ENCODE peak calls at places on chromosomes 7 and 10, in seven cellular contexts. One of them, this sample, is unnamed.

GRCh38 chr7:134452419-134452827 is 6.5 kb downstream of the AKR1B1 start:
- DNase-seq in PC-9: peak; percentile 71
- DNase-seq in uterus: no peak
- DNase-seq in naive thymus-derived CD4-positive, alpha-beta T cell: no peak
- DNase-seq in sigmoid colon: no peak
- DNase-seq in SK-N-SH: no peak
- DNase-seq in OCI-LY7: no peak
- DNase-seq in this sample: no peak

GRCh38 chr7:77687100-77687746 is 9.0 kb upstream of the RSBN1L start:
- DNase-seq in sigmoid colon: no peak
- DNase-seq in OCI-LY7: no peak
- DNase-seq in PC-9: no peak
- DNase-seq in uterus: no peak
- DNase-seq in SK-N-SH: no peak
- DNase-seq in naive thymus-derived CD4-positive, alpha-beta T cell: no peak
- DNase-seq in this sample: peak; percentile 32

GRCh38 chr10:78277734-78278404 is 244.2 kb downstream of the RPS24 start:
- DNase-seq in SK-N-SH: peak; percentile 36
- DNase-seq in uterus: peak; percentile 57
- DNase-seq in PC-9: no peak
- DNase-seq in sigmoid colon: peak; percentile 79
- DNase-seq in OCI-LY7: no peak
- DNase-seq in naive thymus-derived CD4-positive, alpha-beta T cell: no peak
- DNase-seq in this sample: no peak

GRCh38 chr7:31875424-31875823 is 188.4 kb downstream of the PPP1R17 start:
- DNase-seq in uterus: no peak
- DNase-seq in naive thymus-derived CD4-positive, alpha-beta T cell: no peak
- DNase-seq in PC-9: no peak
- DNase-seq in SK-N-SH: no peak
- DNase-seq in OCI-LY7: no peak
- DNase-seq in sigmoid colon: no peak
- DNase-seq in this sample: no peak

GRCh38 chr7:142153400-142153799 is 41.9 kb downstream of the MGAM2 start:
- DNase-seq in uterus: no peak
- DNase-seq in SK-N-SH: peak; percentile 16
- DNase-seq in OCI-LY7: no peak
- DNase-seq in naive thymus-derived CD4-positive, alpha-beta T cell: no peak
- DNase-seq in PC-9: no peak
- DNase-seq in sigmoid colon: no peak
- DNase-seq in this sample: no peak

GRCh38 chr7:152544481-152544927 is 108.7 kb upstream of the KMT2C start:
- DNase-seq in uterus: no peak
- DNase-seq in OCI-LY7: no peak
- DNase-seq in PC-9: no peak
- DNase-seq in sigmoid colon: no peak
- DNase-seq in naive thymus-derived CD4-positive, alpha-beta T cell: no peak
- DNase-seq in SK-N-SH: no peak
- DNase-seq in this sample: no peak

GRCh38 chr10:73838827-73839226 is 27.4 kb upstream of the NDST2 start:
- DNase-seq in PC-9: no peak
- DNase-seq in OCI-LY7: no peak
- DNase-seq in sigmoid colon: no peak
- DNase-seq in SK-N-SH: no peak
- DNase-seq in naive thymus-derived CD4-positive, alpha-beta T cell: no peak
- DNase-seq in uterus: no peak
- DNase-seq in this sample: no peak

GRCh38 chr7:158264881-158265742 is 322.5 kb downstream of the PTPRN2 start:
- DNase-seq in SK-N-SH: no peak
- DNase-seq in naive thymus-derived CD4-positive, alpha-beta T cell: no peak
- DNase-seq in sigmoid colon: peak; percentile 60
- DNase-seq in OCI-LY7: no peak
- DNase-seq in uterus: no peak
- DNase-seq in PC-9: no peak
- DNase-seq in this sample: no peak

GRCh38 chr10:82866424-82867020 is 991.5 kb downstream of the NRG3 start:
- DNase-seq in uterus: no peak
- DNase-seq in naive thymus-derived CD4-positive, alpha-beta T cell: no peak
- DNase-seq in sigmoid colon: no peak
- DNase-seq in PC-9: no peak
- DNase-seq in SK-N-SH: no peak
- DNase-seq in OCI-LY7: no peak
- DNase-seq in this sample: no peak

GRCh38 chr7:29277436-29278215 is 83.1 kb downstream of the CHN2 start:
- DNase-seq in sigmoid colon: no peak
- DNase-seq in OCI-LY7: no peak
- DNase-seq in PC-9: no peak
- DNase-seq in naive thymus-derived CD4-positive, alpha-beta T cell: no peak
- DNase-seq in SK-N-SH: no peak
- DNase-seq in uterus: no peak
- DNase-seq in this sample: no peak

GRCh38 chr7:47145326-47145725 is 436.6 kb downstream of the TNS3 start:
- DNase-seq in naive thymus-derived CD4-positive, alpha-beta T cell: no peak
- DNase-seq in uterus: no peak
- DNase-seq in PC-9: no peak
- DNase-seq in OCI-LY7: no peak
- DNase-seq in sigmoid colon: no peak
- DNase-seq in SK-N-SH: no peak
- DNase-seq in this sample: no peak

GRCh38 chr7:73448609-73449008 is 15.0 kb downstream of the FZD9 start:
- DNase-seq in uterus: no peak
- DNase-seq in SK-N-SH: no peak
- DNase-seq in PC-9: no peak
- DNase-seq in sigmoid colon: no peak
- DNase-seq in naive thymus-derived CD4-positive, alpha-beta T cell: no peak
- DNase-seq in OCI-LY7: no peak
- DNase-seq in this sample: no peak

GRCh38 chr7:106039486-106040060 is 72.5 kb downstream of the SYPL1 start:
- DNase-seq in uterus: peak; percentile 85
- DNase-seq in SK-N-SH: no peak
- DNase-seq in naive thymus-derived CD4-positive, alpha-beta T cell: no peak
- DNase-seq in PC-9: no peak
- DNase-seq in sigmoid colon: peak; percentile 88
- DNase-seq in OCI-LY7: no peak
- DNase-seq in this sample: no peak

GRCh38 chr10:75294031-75294437 is 58.3 kb upstream of the COMTD1 start:
- DNase-seq in SK-N-SH: peak; percentile 55
- DNase-seq in uterus: peak; percentile 31
- DNase-seq in sigmoid colon: peak; percentile 68
- DNase-seq in PC-9: peak; percentile 90
- DNase-seq in OCI-LY7: no peak
- DNase-seq in naive thymus-derived CD4-positive, alpha-beta T cell: no peak
- DNase-seq in this sample: no peak

GRCh38 chr7:147803151-147803550 is 787.4 kb upstream of the C7orf33 start:
- DNase-seq in SK-N-SH: no peak
- DNase-seq in sigmoid colon: no peak
- DNase-seq in OCI-LY7: no peak
- DNase-seq in uterus: no peak
- DNase-seq in naive thymus-derived CD4-positive, alpha-beta T cell: no peak
- DNase-seq in PC-9: no peak
- DNase-seq in this sample: no peak

GRCh38 chr10:12608761-12609160 is 259.4 kb downstream of the CAMK1D start:
- DNase-seq in PC-9: no peak
- DNase-seq in naive thymus-derived CD4-positive, alpha-beta T cell: no peak
- DNase-seq in SK-N-SH: no peak
- DNase-seq in sigmoid colon: no peak
- DNase-seq in OCI-LY7: no peak
- DNase-seq in uterus: no peak
- DNase-seq in this sample: no peak

DNA sequence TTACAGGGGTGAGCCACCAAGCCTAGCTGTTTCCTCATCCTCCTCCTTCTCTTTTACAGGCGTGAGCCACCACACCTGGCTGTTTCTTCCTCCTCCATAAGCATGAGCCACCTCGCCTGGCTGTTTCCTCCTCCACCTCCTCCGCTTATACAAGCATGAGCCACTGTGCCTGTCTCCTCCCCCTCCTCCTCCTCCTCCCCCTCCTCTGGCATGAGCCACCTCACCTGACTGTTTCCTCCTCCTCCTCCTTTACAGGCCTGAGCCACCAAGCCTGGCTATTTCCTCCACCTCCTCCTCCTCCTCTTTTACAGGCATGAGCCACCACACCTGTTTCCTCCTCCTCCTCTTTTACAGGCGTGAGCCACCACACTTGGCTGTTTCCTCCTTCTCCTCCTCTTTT is 49.8 kb upstream of the ZNF479 start:
- DNase-seq in naive thymus-derived CD4-positive, alpha-beta T cell: no peak
- DNase-seq in SK-N-SH: no peak
- DNase-seq in OCI-LY7: no peak
- DNase-seq in sigmoid colon: no peak
- DNase-seq in uterus: no peak
- DNase-seq in PC-9: no peak
- DNase-seq in this sample: no peak
- H3K9me3 ChIP-seq in naive thymus-derived CD4-positive, alpha-beta T cell: no peaks in the 10 kb centered on the region
- H3K9me3 ChIP-seq in SK-N-SH: no peaks in the 10 kb centered on the region
- H3K9me3 ChIP-seq in OCI-LY7: no peaks in the 10 kb centered on the region
- H3K9me3 ChIP-seq in sigmoid colon: peaks cover 25% of the 10 kb centered on the region
- H3K9me3 ChIP-seq in uterus: no peaks in the 10 kb centered on the region
- H3K9me3 ChIP-seq in PC-9: no peaks in the 10 kb centered on the region
- H3K9me3 ChIP-seq in this sample: no peaks in the 10 kb centered on the region

GRCh38 chr10:68106656-68107055 is 2.6 kb upstream of the MYPN start:
- DNase-seq in OCI-LY7: no peak
- DNase-seq in uterus: no peak
- DNase-seq in PC-9: no peak
- DNase-seq in sigmoid colon: no peak
- DNase-seq in naive thymus-derived CD4-positive, alpha-beta T cell: no peak
- DNase-seq in SK-N-SH: no peak
- DNase-seq in this sample: no peak
- H3K9me3 ChIP-seq in OCI-LY7: no peaks in the 10 kb centered on the region
- H3K9me3 ChIP-seq in uterus: no peaks in the 10 kb centered on the region
- H3K9me3 ChIP-seq in PC-9: no peaks in the 10 kb centered on the region
- H3K9me3 ChIP-seq in sigmoid colon: no peaks in the 10 kb centered on the region
- H3K9me3 ChIP-seq in naive thymus-derived CD4-positive, alpha-beta T cell: no peaks in the 10 kb centered on the region
- H3K9me3 ChIP-seq in SK-N-SH: no peaks in the 10 kb centered on the region
- H3K9me3 ChIP-seq in this sample: no peaks in the 10 kb centered on the region

GRCh38 chr7:256981-257646 is 32.9 kb upstream of the FOXL3 start:
- DNase-seq in sigmoid colon: no peak
- DNase-seq in PC-9: no peak
- DNase-seq in uterus: no peak
- DNase-seq in SK-N-SH: no peak
- DNase-seq in naive thymus-derived CD4-positive, alpha-beta T cell: no peak
- DNase-seq in OCI-LY7: no peak
- DNase-seq in this sample: no peak
- H3K9me3 ChIP-seq in sigmoid colon: no peaks in the 10 kb centered on the region
- H3K9me3 ChIP-seq in PC-9: peaks cover 10% of the 10 kb centered on the region
- H3K9me3 ChIP-seq in uterus: no peaks in the 10 kb centered on the region
- H3K9me3 ChIP-seq in SK-N-SH: peaks cover under 1% of the 10 kb centered on the region
- H3K9me3 ChIP-seq in naive thymus-derived CD4-positive, alpha-beta T cell: no peaks in the 10 kb centered on the region
- H3K9me3 ChIP-seq in OCI-LY7: peaks cover 12% of the 10 kb centered on the region
- H3K9me3 ChIP-seq in this sample: no peaks in the 10 kb centered on the region

GRCh38 chr7:362416-363096 is 72.6 kb downstream of the FOXL3 start:
- DNase-seq in uterus: no peak
- DNase-seq in PC-9: no peak
- DNase-seq in naive thymus-derived CD4-positive, alpha-beta T cell: no peak
- DNase-seq in OCI-LY7: no peak
- DNase-seq in SK-N-SH: no peak
- DNase-seq in sigmoid colon: peak; percentile 63
- DNase-seq in this sample: peak; percentile 57

GRCh38 chr7:366171-366916 is 76.4 kb downstream of the FOXL3 start:
- DNase-seq in naive thymus-derived CD4-positive, alpha-beta T cell: no peak
- DNase-seq in SK-N-SH: peak; percentile 79
- DNase-seq in OCI-LY7: no peak
- DNase-seq in uterus: no peak
- DNase-seq in PC-9: no peak
- DNase-seq in sigmoid colon: peak; percentile 52
- DNase-seq in this sample: no peak

GRCh38 chr7:363626-364025 is 73.7 kb downstream of the FOXL3 start:
- DNase-seq in PC-9: no peak
- DNase-seq in sigmoid colon: no peak
- DNase-seq in SK-N-SH: no peak
- DNase-seq in naive thymus-derived CD4-positive, alpha-beta T cell: no peak
- DNase-seq in OCI-LY7: no peak
- DNase-seq in uterus: no peak
- DNase-seq in this sample: peak; percentile 58

GRCh38 chr7:365593-365992 is 75.6 kb downstream of the FOXL3 start:
- DNase-seq in sigmoid colon: peak; percentile 35
- DNase-seq in OCI-LY7: no peak
- DNase-seq in naive thymus-derived CD4-positive, alpha-beta T cell: no peak
- DNase-seq in PC-9: no peak
- DNase-seq in SK-N-SH: no peak
- DNase-seq in uterus: no peak
- DNase-seq in this sample: no peak

GRCh38 chr7:364536-364935 is 74.6 kb downstream of the FOXL3 start:
- DNase-seq in sigmoid colon: no peak
- DNase-seq in naive thymus-derived CD4-positive, alpha-beta T cell: no peak
- DNase-seq in PC-9: no peak
- DNase-seq in OCI-LY7: no peak
- DNase-seq in SK-N-SH: no peak
- DNase-seq in uterus: no peak
- DNase-seq in this sample: no peak
- H3K9me3 ChIP-seq in sigmoid colon: no peaks in the 10 kb centered on the region
- H3K9me3 ChIP-seq in naive thymus-derived CD4-positive, alpha-beta T cell: no peaks in the 10 kb centered on the region
- H3K9me3 ChIP-seq in PC-9: no peaks in the 10 kb centered on the region
- H3K9me3 ChIP-seq in OCI-LY7: no peaks in the 10 kb centered on the region
- H3K9me3 ChIP-seq in SK-N-SH: no peaks in the 10 kb centered on the region
- H3K9me3 ChIP-seq in uterus: no peaks in the 10 kb centered on the region
- H3K9me3 ChIP-seq in this sample: no peaks in the 10 kb centered on the region